ENCODE peak calls at places on chromosomes 7 and 10, in nine cellular contexts. A is pancreas; X is RWPE1; F is foreskin fibroblast; N is tibial artery; E is astrocyte of the cerebellum; G is heart right ventricle; B is CD8-positive, alpha-beta T cell; I is body of pancreas. K is an unnamed sample.

GRCh38 chr10:100907773-100908172 is 5.0 kb upstream of the SLF2 start:
- DNase-seq in A (no peak), X (no peak), F (peak), N (no peak), E (no peak), G (no peak), B (no peak), I (no peak), K (no peak)

GRCh38 chr7:131076032-131076431 is 251.6 kb upstream of the MKLN1 start:
- DNase-seq in A (no peak), X (no peak), F (peak), N (no peak), E (no peak), G (no peak), B (no peak), I (no peak), K (no peak)

GRCh38 chr10:131961777-131962450 is 19.8 kb downstream of the BNIP3 start:
- DNase-seq in A (peak), X (no peak), F (peak), N (no peak), E (no peak), G (no peak), B (no peak), I (peak), K (no peak)

GRCh38 chr7:74379938-74380337 is 73.8 kb upstream of the GTF2IRD1 start:
- DNase-seq in A (peak), X (no peak), F (no peak), N (peak), E (no peak), G (peak), B (no peak), I (peak), K (no peak)

GRCh38 chr10:101561068-101561915 is 26.8 kb downstream of the POLL start:
- DNase-seq in A (no peak), X (no peak), F (no peak), N (no peak), E (no peak), G (no peak), B (no peak), I (no peak), K (no peak)

GRCh38 chr7:98354511-98355249 is 46.2 kb downstream of the BAIAP2L1 start:
- DNase-seq in A (no peak), X (peak), F (peak), N (no peak), E (peak), G (no peak), B (no peak), I (no peak), K (no peak)

GRCh38 chr10:8477300-8477699 is 422.8 kb downstream of the GATA3 start:
- DNase-seq in A (no peak), X (no peak), F (no peak), N (no peak), E (no peak), G (no peak), B (no peak), I (no peak), K (no peak)

GRCh38 chr7:115224923-115225322 is 303.0 kb downstream of the MDFIC start:
- DNase-seq in A (no peak), X (no peak), F (no peak), N (no peak), E (no peak), G (no peak), B (no peak), I (no peak), K (no peak)

GRCh38 chr7:94452257-94452656 is 57.4 kb upstream of the CASD1 start:
- DNase-seq in A (no peak), X (no peak), F (no peak), N (no peak), E (no peak), G (peak), B (no peak), I (peak), K (no peak)

GRCh38 chr10:131948501-131948900 is 33.2 kb downstream of the BNIP3 start:
- DNase-seq in A (no peak), X (no peak), F (no peak), N (peak), E (no peak), G (no peak), B (no peak), I (no peak), K (no peak)

GRCh38 chr10:4763960-4764428 is 62.0 kb upstream of the AKR1E2 start:
- DNase-seq in A (no peak), X (no peak), F (peak), N (no peak), E (peak), G (no peak), B (no peak), I (no peak), K (no peak)

GRCh38 chr7:155517969-155518368 is 28.4 kb downstream of the CNPY1 start:
- DNase-seq in A (no peak), X (no peak), F (no peak), N (no peak), E (no peak), G (no peak), B (no peak), I (no peak), K (no peak)

GRCh38 chr10:94361161-94361794 is 1.5 kb downstream of the NOC3L start:
- DNase-seq in A (peak), X (peak), F (peak), N (no peak), E (no peak), G (peak), B (no peak), I (peak), K (no peak)

GRCh38 chr10:10396601-10397000 is 621.1 kb upstream of the CELF2 start:
- DNase-seq in A (no peak), X (no peak), F (peak), N (no peak), E (no peak), G (no peak), B (no peak), I (no peak), K (no peak)

GRCh38 chr7:142859829-142860228 is 5.0 kb downstream of the EPHB6 start:
- DNase-seq in A (no peak), X (no peak), F (peak), N (no peak), E (peak), G (no peak), B (no peak), I (no peak), K (no peak)

GRCh38 chr10:52918714-52919316 is 146.2 kb upstream of the MBL2 start:
- DNase-seq in A (no peak), X (no peak), F (no peak), N (no peak), E (no peak), G (no peak), B (no peak), I (no peak), K (no peak)

GRCh38 chr10:95181731-95182130 is 12.3 kb upstream of the ACSM6 start:
- DNase-seq in A (no peak), X (no peak), F (peak), N (no peak), E (no peak), G (no peak), B (no peak), I (no peak), K (no peak)

GRCh38 chr7:36896956-36897594 is 172.8 kb upstream of the AOAH start:
- DNase-seq in A (no peak), X (no peak), F (no peak), N (no peak), E (no peak), G (no peak), B (no peak), I (no peak), K (no peak)

GRCh38 chr10:33965795-33966581 is 631.5 kb upstream of the NRP1 start:
- DNase-seq in A (peak), X (no peak), F (no peak), N (no peak), E (no peak), G (no peak), B (no peak), I (peak), K (no peak)

GRCh38 chr10:14173706-14174594 is 156.8 kb downstream of the FRMD4A start:
- DNase-seq in A (peak), X (no peak), F (peak), N (no peak), E (no peak), G (no peak), B (no peak), I (peak), K (no peak)

GRCh38 chr7:112266595-112267270 is 60.2 kb downstream of the ZNF277 start:
- DNase-seq in A (no peak), X (peak), F (peak), N (no peak), E (no peak), G (no peak), B (no peak), I (no peak), K (no peak)

GRCh38 chr7:44482502-44483485 is 7.7 kb downstream of the NUDCD3 start:
- DNase-seq in A (no peak), X (no peak), F (no peak), N (no peak), E (no peak), G (no peak), B (no peak), I (no peak), K (no peak)

GRCh38 chr10:36880898-36881297 is 244.5 kb upstream of the ANKRD30A start:
- DNase-seq in A (no peak), X (peak), F (peak), N (no peak), E (peak), G (no peak), B (no peak), I (no peak), K (no peak)

GRCh38 chr7:133623716-133624115 is 370.8 kb downstream of the EXOC4 start:
- DNase-seq in A (no peak), X (no peak), F (no peak), N (no peak), E (no peak), G (no peak), B (no peak), I (no peak), K (no peak)

GRCh38 chr7:136956232-136956631 is 87.8 kb downstream of the CHRM2 start:
- DNase-seq in A (no peak), X (no peak), F (peak), N (no peak), E (no peak), G (no peak), B (no peak), I (no peak), K (no peak)

GRCh38 chr10:60024506-60024905 is 118.2 kb upstream of the CCDC6 start:
- DNase-seq in A (no peak), X (no peak), F (no peak), N (no peak), E (no peak), G (no peak), B (no peak), I (no peak), K (no peak)

GRCh38 chr7:148975896-148976295 is 52.4 kb downstream of the PDIA4 start:
- DNase-seq in A (no peak), X (no peak), F (no peak), N (no peak), E (no peak), G (no peak), B (no peak), I (no peak), K (no peak)

GRCh38 chr10:132701099-132701845 is 84.7 kb downstream of the NKX6-2 start:
- DNase-seq in A (no peak), X (no peak), F (no peak), N (peak), E (no peak), G (no peak), B (no peak), I (no peak), K (no peak)

GRCh38 chr10:43060291-43060690 is 16.6 kb upstream of the RET start:
- DNase-seq in A (no peak), X (no peak), F (no peak), N (no peak), E (no peak), G (peak), B (no peak), I (peak), K (no peak)

GRCh38 chr7:121960678-121961461 is 87.9 kb downstream of the PTPRZ1 start:
- DNase-seq in A (no peak), X (peak), F (peak), N (no peak), E (peak), G (no peak), B (no peak), I (no peak), K (no peak)
- TF ChIP-seq CTCF in A (no peak), X (no peak), F (no peak), N (no peak), E (no peak), G (no peak), B (no peak), I (no peak), K (no peak)

DNA sequence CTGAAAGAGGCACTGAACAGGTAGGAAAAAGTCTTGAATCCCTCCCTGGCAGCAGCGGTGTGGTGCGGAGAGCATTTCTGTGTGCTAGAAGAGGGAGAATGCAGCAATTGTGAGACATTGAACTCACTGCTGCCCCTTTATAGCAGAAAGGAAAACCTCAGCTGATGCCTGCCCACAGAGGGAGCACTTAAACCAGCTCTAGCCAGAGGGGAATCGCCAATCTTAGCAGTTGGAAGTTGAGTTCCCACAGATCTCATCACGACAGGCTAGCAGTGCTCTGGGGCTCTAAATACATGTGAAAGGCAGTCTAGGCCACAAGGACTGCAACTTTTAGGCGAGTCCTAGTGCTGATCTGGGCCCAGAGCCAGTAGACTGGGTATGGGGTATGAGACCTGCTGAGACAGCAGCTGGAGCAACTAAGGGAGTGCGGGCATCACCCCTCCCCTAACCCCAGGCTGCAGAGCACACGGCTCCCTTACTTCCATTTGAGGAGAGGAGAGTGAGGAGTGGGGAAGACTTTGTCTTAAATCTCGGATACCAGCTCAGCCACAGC is 25.2 kb upstream of the PRR15 start:
- DNase-seq in A (no peak), X (no peak), F (peak), N (no peak), E (no peak), G (no peak), B (no peak), I (no peak), K (no peak)
- TF ChIP-seq CTCF in A (no peak), X (no peak), F (peak), N (no peak), E (no peak), G (no peak), B (no peak), I (no peak), K (no peak)

GRCh38 chr10:47287365-47287802 is 12.6 kb upstream of the GDF10 start:
- DNase-seq in A (peak), X (no peak), F (no peak), N (peak), E (no peak), G (peak), B (no peak), I (peak), K (no peak)
- TF ChIP-seq CTCF in A (no peak), X (no peak), F (no peak), N (no peak), E (no peak), G (no peak), B (no peak), I (no peak), K (no peak)

DNA sequence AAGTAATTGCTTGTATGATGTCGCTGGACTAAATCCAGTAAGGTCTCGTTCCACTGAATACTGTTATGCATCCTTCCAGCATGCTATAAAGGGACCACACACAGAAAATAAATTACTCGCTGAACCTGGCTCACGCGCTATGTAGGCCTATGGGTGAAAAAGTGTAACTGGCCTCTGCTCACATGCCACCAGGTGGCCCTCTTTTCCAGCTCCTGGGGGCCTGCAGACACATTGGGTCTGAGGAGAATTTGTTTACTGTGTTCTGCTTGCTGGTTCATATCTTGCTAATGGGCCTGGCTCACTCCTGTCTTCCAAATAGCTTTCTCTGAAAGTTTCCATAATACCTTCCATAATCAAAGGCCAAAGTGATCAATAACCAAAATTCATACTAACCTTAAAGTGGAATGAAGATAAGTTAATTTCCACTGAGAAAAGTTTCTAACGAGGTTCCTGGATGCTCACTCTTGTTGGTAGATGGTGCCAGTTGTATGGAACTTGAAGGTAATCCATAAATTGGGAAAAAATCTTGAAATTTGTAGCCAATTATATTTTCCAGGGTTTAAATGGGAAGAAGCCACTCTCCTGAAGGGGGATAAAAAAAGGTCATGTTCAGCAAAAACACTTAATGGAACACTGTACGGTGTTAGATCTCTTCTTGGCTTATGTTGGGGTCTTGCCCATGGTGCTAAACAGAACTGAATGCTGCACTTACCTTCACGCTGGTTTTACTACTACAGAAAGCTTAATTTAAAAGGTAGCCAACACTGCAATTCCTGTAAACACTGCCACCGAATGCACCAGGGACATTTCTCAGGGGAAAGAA is 27.0 kb upstream of the ZPBP start:
- DNase-seq in A (no peak), X (no peak), F (no peak), N (no peak), E (no peak), G (no peak), B (no peak), I (no peak), K (no peak)
- TF ChIP-seq CTCF in A (no peak), X (no peak), F (no peak), N (no peak), E (no peak), G (no peak), B (peak), I (no peak), K (no peak)

DNA sequence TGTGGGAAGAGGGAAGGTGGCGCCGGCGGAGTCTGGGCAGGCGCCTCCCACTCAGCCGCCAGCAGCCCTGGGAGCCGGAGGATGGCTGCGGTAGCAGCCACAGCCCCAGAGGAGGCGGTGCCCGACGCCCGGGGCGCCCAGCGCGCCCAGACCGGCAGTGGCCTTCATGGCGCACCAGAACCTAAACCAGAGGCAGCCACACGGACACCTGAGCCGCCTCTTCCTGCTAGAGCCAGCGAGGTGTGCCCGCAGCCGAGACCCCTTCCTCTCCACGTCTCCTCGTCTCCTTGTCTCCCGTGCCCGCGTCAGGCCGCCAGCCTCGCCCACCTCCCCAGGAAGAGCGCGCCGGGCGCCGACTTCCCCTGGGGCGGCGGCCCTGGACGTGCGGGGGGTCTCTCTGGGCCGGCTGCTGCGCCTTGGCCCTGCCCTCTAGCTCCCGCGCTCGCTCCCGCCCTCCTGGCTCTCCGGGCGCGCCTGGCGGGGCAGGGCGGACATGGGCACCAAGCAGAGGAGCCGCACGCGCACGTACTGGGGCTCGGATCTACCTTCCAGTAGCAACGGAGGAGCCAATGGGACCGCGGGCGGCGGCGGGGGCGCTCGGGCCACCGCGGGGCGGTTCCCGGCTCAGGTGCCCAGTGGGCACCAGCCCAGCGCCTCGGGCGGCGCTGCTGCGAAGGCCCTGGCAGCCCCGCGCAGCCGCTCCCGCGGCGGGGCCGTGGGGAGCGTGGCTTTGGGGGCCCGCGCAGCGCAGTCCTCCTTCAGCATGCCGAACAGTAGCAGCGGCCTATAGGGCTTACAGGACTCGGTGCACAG is 33.0 kb upstream of the SFTPD start:
- DNase-seq in A (peak), X (peak), F (peak), N (peak), E (no peak), G (peak), B (no peak), I (peak), K (peak)
- TF ChIP-seq CTCF in A (no peak), X (no peak), F (no peak), N (peak), E (peak), G (no peak), B (no peak), I (peak), K (no peak)

GRCh38 chr7:77293046-77293445 is 93.4 kb upstream of the FGL2 start:
- DNase-seq in A (no peak), X (no peak), F (no peak), N (no peak), E (no peak), G (no peak), B (no peak), I (no peak), K (no peak)
- TF ChIP-seq CTCF in A (no peak), X (no peak), F (no peak), N (no peak), E (no peak), G (no peak), B (no peak), I (no peak), K (no peak)

K was measured in activated B cell treated with CpG ODN at 0.5 μM for 24 hours.